ENCODE peak calls at places on chromosomes 5 and 9, in ten cellular contexts. One of them, this sample, is unnamed. For H3K4me1 and H3K36me3, the result is how much of the 10 kb centered on the place peaks cover.

GRCh38 chr9:126516936-126517750 is 96.6 kb upstream of the LMX1B start:
- DNase-seq in mesendoderm: peak
- DNase-seq in tibial nerve: peak
- DNase-seq in ovary: peak
- DNase-seq in GM23338: peak
- DNase-seq in body of pancreas: no peak
- DNase-seq in psoas muscle: peak
- DNase-seq in colonic mucosa: no peak
- DNase-seq in lower lobe of right lung: peak
- DNase-seq in fibroblast of lung: peak
- DNase-seq in this sample: peak

GRCh38 chr5:127352068-127352467 is 61.5 kb downstream of the MEGF10 start:
- DNase-seq in ovary: no peak
- DNase-seq in mesendoderm: no peak
- DNase-seq in fibroblast of lung: no peak
- DNase-seq in colonic mucosa: no peak
- DNase-seq in body of pancreas: no peak
- DNase-seq in GM23338: no peak
- DNase-seq in psoas muscle: no peak
- DNase-seq in lower lobe of right lung: no peak
- DNase-seq in tibial nerve: no peak
- DNase-seq in this sample: no peak

GRCh38 chr9:133534346-133535284 is at the start of gene ADAMTSL2:
- DNase-seq in GM23338: peak
- DNase-seq in ovary: peak
- DNase-seq in psoas muscle: peak
- DNase-seq in mesendoderm: peak
- DNase-seq in colonic mucosa: peak
- DNase-seq in lower lobe of right lung: no peak
- DNase-seq in body of pancreas: peak
- DNase-seq in fibroblast of lung: peak
- DNase-seq in tibial nerve: no peak
- DNase-seq in this sample: peak

GRCh38 chr9:117744856-117745389 is 40.7 kb downstream of the TLR4 start:
- DNase-seq in lower lobe of right lung: peak
- DNase-seq in ovary: no peak
- DNase-seq in GM23338: peak
- DNase-seq in colonic mucosa: no peak
- DNase-seq in fibroblast of lung: peak
- DNase-seq in psoas muscle: peak
- DNase-seq in body of pancreas: no peak
- DNase-seq in mesendoderm: no peak
- DNase-seq in tibial nerve: no peak
- DNase-seq in this sample: peak

GRCh38 chr5:108579236-108579635 is 168.5 kb upstream of the FER start:
- DNase-seq in body of pancreas: no peak
- DNase-seq in mesendoderm: peak
- DNase-seq in GM23338: peak
- DNase-seq in tibial nerve: no peak
- DNase-seq in lower lobe of right lung: no peak
- DNase-seq in fibroblast of lung: no peak
- DNase-seq in ovary: no peak
- DNase-seq in colonic mucosa: no peak
- DNase-seq in psoas muscle: no peak
- DNase-seq in this sample: no peak

GRCh38 chr5:139600336-139600949 is 39.3 kb downstream of the UBE2D2 start:
- DNase-seq in ovary: no peak
- DNase-seq in body of pancreas: no peak
- DNase-seq in lower lobe of right lung: no peak
- DNase-seq in tibial nerve: no peak
- DNase-seq in psoas muscle: no peak
- DNase-seq in colonic mucosa: no peak
- DNase-seq in GM23338: no peak
- DNase-seq in mesendoderm: no peak
- DNase-seq in fibroblast of lung: peak
- DNase-seq in this sample: no peak

GRCh38 chr5:11310158-11310557 is 549.1 kb upstream of the DAP start:
- DNase-seq in GM23338: no peak
- DNase-seq in colonic mucosa: no peak
- DNase-seq in psoas muscle: no peak
- DNase-seq in body of pancreas: no peak
- DNase-seq in lower lobe of right lung: no peak
- DNase-seq in tibial nerve: no peak
- DNase-seq in ovary: no peak
- DNase-seq in mesendoderm: no peak
- DNase-seq in fibroblast of lung: no peak
- DNase-seq in this sample: no peak

GRCh38 chr5:14374100-14374499 is 207.5 kb upstream of the OTULINL start:
- DNase-seq in ovary: no peak
- DNase-seq in body of pancreas: peak
- DNase-seq in GM23338: peak
- DNase-seq in psoas muscle: no peak
- DNase-seq in fibroblast of lung: no peak
- DNase-seq in colonic mucosa: no peak
- DNase-seq in tibial nerve: no peak
- DNase-seq in mesendoderm: peak
- DNase-seq in lower lobe of right lung: no peak
- DNase-seq in this sample: no peak

GRCh38 chr9:137147793-137148160 is 8.8 kb downstream of the GRIN1 start:
- DNase-seq in body of pancreas: no peak
- DNase-seq in GM23338: no peak
- DNase-seq in psoas muscle: peak
- DNase-seq in mesendoderm: no peak
- DNase-seq in lower lobe of right lung: no peak
- DNase-seq in tibial nerve: no peak
- DNase-seq in ovary: no peak
- DNase-seq in fibroblast of lung: no peak
- DNase-seq in colonic mucosa: no peak
- DNase-seq in this sample: no peak

GRCh38 chr9:137149942-137150484 is 11.1 kb downstream of the GRIN1 start:
- DNase-seq in lower lobe of right lung: no peak
- DNase-seq in colonic mucosa: no peak
- DNase-seq in psoas muscle: peak
- DNase-seq in body of pancreas: no peak
- DNase-seq in mesendoderm: no peak
- DNase-seq in GM23338: peak
- DNase-seq in tibial nerve: no peak
- DNase-seq in fibroblast of lung: no peak
- DNase-seq in ovary: no peak
- DNase-seq in this sample: no peak

GRCh38 chr9:137148242-137148641 is 9.3 kb downstream of the GRIN1 start:
- DNase-seq in lower lobe of right lung: no peak
- DNase-seq in GM23338: no peak
- DNase-seq in body of pancreas: no peak
- DNase-seq in tibial nerve: no peak
- DNase-seq in ovary: no peak
- DNase-seq in colonic mucosa: no peak
- DNase-seq in mesendoderm: no peak
- DNase-seq in psoas muscle: peak
- DNase-seq in fibroblast of lung: no peak
- DNase-seq in this sample: no peak

GRCh38 chr9:137149367-137149766 is 10.4 kb downstream of the GRIN1 start:
- DNase-seq in tibial nerve: no peak
- DNase-seq in colonic mucosa: no peak
- DNase-seq in body of pancreas: no peak
- DNase-seq in lower lobe of right lung: no peak
- DNase-seq in psoas muscle: peak
- DNase-seq in fibroblast of lung: no peak
- DNase-seq in mesendoderm: no peak
- DNase-seq in GM23338: no peak
- DNase-seq in ovary: no peak
- DNase-seq in this sample: no peak

DNA sequence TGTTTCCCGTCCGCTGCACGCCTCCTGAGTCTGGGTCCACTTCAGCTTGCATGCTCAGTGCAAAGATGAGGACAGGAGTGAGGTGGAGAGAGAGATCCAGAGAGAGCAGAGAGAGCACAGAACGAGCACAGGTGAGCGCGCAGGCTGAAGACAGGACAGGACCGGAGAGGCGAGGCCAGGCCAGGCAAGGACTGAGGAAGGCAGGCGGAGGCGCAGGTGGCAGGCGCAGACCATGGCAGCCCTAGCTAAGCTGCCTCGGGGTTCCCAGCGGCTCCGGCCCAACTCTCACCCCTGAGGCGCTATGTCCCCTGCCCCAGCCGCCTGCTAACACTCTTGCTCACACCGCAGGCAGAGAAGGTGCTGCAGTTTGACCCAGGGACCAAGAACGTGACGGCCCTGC is 9.7 kb downstream of the GRIN1 start:
- DNase-seq in colonic mucosa: no peak
- DNase-seq in lower lobe of right lung: no peak
- DNase-seq in ovary: no peak
- DNase-seq in fibroblast of lung: no peak
- DNase-seq in tibial nerve: no peak
- DNase-seq in psoas muscle: peak
- DNase-seq in mesendoderm: no peak
- DNase-seq in GM23338: no peak
- DNase-seq in body of pancreas: no peak
- DNase-seq in this sample: no peak
- H3K4me1 ChIP-seq in colonic mucosa: under half
- H3K4me1 ChIP-seq in lower lobe of right lung: under half
- H3K4me1 ChIP-seq in ovary: under half
- H3K4me1 ChIP-seq in fibroblast of lung: under half
- H3K4me1 ChIP-seq in tibial nerve: under half
- H3K4me1 ChIP-seq in psoas muscle: under half
- H3K4me1 ChIP-seq in mesendoderm: under half
- H3K4me1 ChIP-seq in GM23338: under half
- H3K4me1 ChIP-seq in body of pancreas: under half
- H3K4me1 ChIP-seq in this sample: under half

DNA sequence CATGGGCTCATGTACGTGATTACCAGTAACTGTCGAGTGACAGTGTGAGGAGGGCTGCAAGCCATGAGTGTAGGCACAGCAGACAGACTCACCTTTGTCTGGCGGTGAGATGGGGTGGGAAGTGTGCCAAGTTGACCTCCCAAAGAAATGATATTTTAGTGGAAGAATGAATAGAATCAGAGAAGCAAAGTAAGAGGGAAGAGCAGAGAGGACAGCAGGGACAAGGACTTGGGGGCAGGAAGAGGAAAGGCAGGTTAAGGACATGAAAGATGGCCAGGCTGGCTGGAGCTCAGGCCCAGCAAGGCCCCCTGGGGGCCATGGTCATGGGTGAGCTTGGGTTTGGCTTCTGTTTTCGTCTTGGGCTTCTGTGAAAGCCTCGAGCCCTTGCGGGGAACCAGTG is 20.2 kb downstream of the TGFBI start:
- DNase-seq in psoas muscle: no peak
- DNase-seq in colonic mucosa: no peak
- DNase-seq in body of pancreas: no peak
- DNase-seq in lower lobe of right lung: no peak
- DNase-seq in tibial nerve: no peak
- DNase-seq in ovary: no peak
- DNase-seq in fibroblast of lung: no peak
- DNase-seq in mesendoderm: no peak
- DNase-seq in GM23338: no peak
- DNase-seq in this sample: no peak
- H3K36me3 ChIP-seq in psoas muscle: under half
- H3K36me3 ChIP-seq in colonic mucosa: under half
- H3K36me3 ChIP-seq in body of pancreas: under half
- H3K36me3 ChIP-seq in lower lobe of right lung: under half
- H3K36me3 ChIP-seq in tibial nerve: under half
- H3K36me3 ChIP-seq in ovary: under half
- H3K36me3 ChIP-seq in fibroblast of lung: under half
- H3K36me3 ChIP-seq in mesendoderm: under half
- H3K36me3 ChIP-seq in GM23338: under half
- H3K36me3 ChIP-seq in this sample: half or more

GRCh38 chr5:112975721-112976431 is 722 bp upstream of the DCP2 start:
- DNase-seq in tibial nerve: no peak
- DNase-seq in fibroblast of lung: no peak
- DNase-seq in psoas muscle: no peak
- DNase-seq in colonic mucosa: no peak
- DNase-seq in mesendoderm: no peak
- DNase-seq in ovary: no peak
- DNase-seq in GM23338: no peak
- DNase-seq in body of pancreas: no peak
- DNase-seq in lower lobe of right lung: no peak
- DNase-seq in this sample: no peak

GRCh38 chr5:112977440-112977861 is 853 bp downstream of the DCP2 start:
- DNase-seq in ovary: no peak
- DNase-seq in psoas muscle: no peak
- DNase-seq in tibial nerve: no peak
- DNase-seq in mesendoderm: no peak
- DNase-seq in body of pancreas: no peak
- DNase-seq in GM23338: no peak
- DNase-seq in colonic mucosa: no peak
- DNase-seq in lower lobe of right lung: no peak
- DNase-seq in fibroblast of lung: peak
- DNase-seq in this sample: no peak

GRCh38 chr5:112978836-112979235 is 2.2 kb downstream of the DCP2 start:
- DNase-seq in GM23338: no peak
- DNase-seq in tibial nerve: no peak
- DNase-seq in lower lobe of right lung: no peak
- DNase-seq in colonic mucosa: no peak
- DNase-seq in ovary: no peak
- DNase-seq in fibroblast of lung: no peak
- DNase-seq in mesendoderm: peak
- DNase-seq in body of pancreas: no peak
- DNase-seq in psoas muscle: no peak
- DNase-seq in this sample: no peak

GRCh38 chr5:112974901-112975300 is 1.7 kb upstream of the DCP2 start:
- DNase-seq in ovary: no peak
- DNase-seq in body of pancreas: no peak
- DNase-seq in mesendoderm: no peak
- DNase-seq in psoas muscle: no peak
- DNase-seq in GM23338: no peak
- DNase-seq in fibroblast of lung: no peak
- DNase-seq in lower lobe of right lung: no peak
- DNase-seq in tibial nerve: no peak
- DNase-seq in colonic mucosa: no peak
- DNase-seq in this sample: no peak

DNA sequence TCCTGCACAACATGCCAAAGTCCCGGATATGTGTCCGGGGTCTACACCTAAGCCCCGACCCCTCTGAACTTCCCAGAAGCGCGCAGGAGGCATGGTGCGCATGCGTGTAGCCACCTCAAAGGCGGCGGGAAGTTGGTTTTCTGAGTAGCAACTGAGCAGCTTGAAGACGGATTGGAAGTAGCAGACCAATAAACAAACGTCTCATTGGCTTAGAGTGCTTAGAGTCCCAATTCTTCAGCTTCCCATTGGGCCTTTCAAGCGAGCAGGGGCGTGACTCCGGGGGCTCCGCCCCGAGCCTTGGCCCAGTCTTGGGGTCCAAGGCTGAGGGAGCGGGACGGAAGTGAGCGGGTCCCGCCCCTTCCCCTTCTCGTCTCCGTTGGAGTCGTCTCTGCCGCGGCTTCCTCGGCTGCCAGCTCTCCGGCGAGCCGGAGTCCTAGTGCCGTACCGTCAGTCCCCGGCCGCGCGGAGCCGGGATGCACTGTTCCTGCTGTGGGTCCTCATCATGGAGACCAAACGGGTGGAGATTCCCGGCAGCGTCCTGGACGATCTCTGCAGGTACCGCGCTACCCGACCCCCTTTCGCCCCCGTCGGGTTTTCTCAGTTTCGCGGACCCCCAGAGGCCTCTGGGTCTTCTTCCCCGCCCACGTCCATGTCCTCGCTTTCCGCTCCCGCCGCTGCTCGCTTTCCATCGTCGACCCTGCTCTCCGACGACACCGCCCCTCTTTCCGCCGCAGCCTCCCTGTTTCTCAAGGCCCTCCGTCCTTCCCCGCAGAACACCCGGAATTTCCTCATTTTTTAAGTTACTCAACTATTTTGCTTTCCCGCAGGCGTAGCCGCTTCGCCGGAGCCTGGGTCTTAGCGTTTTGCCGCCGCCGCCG is at the start of gene DCP2:
- DNase-seq in tibial nerve: peak
- DNase-seq in ovary: peak
- DNase-seq in mesendoderm: peak
- DNase-seq in lower lobe of right lung: peak
- DNase-seq in GM23338: peak
- DNase-seq in psoas muscle: peak
- DNase-seq in body of pancreas: peak
- DNase-seq in colonic mucosa: peak
- DNase-seq in fibroblast of lung: peak
- DNase-seq in this sample: peak
- H3K4me1 ChIP-seq in tibial nerve: under half
- H3K4me1 ChIP-seq in ovary: under half
- H3K4me1 ChIP-seq in mesendoderm: under half
- H3K4me1 ChIP-seq in lower lobe of right lung: under half
- H3K4me1 ChIP-seq in GM23338: under half
- H3K4me1 ChIP-seq in psoas muscle: under half
- H3K4me1 ChIP-seq in body of pancreas: under half
- H3K4me1 ChIP-seq in colonic mucosa: under half
- H3K4me1 ChIP-seq in fibroblast of lung: under half
- H3K4me1 ChIP-seq in this sample: under half

DNA sequence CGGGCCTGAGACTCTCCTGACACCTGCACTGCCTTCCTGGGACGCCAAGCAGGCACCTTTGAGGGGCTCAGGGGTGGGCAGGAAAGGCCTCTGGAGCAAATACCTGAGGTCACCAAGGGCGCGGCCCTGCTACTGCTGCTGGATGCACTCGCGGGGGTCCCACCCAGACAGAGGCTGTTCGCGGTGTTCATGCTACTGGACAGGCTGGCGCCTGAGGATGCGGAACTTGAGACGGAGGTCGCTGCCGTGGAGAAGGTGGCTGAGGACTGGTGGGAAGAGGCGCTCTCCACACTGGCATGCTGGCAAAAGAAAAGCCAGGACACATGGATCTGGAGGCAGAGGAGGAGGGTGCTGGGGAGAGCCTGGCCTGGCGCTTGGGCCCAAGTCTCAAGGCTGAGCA is 110.7 kb downstream of the UBE2R2 start:
- DNase-seq in tibial nerve: no peak
- DNase-seq in colonic mucosa: no peak
- DNase-seq in GM23338: no peak
- DNase-seq in fibroblast of lung: no peak
- DNase-seq in mesendoderm: no peak
- DNase-seq in ovary: no peak
- DNase-seq in body of pancreas: no peak
- DNase-seq in lower lobe of right lung: no peak
- DNase-seq in psoas muscle: no peak
- DNase-seq in this sample: no peak
- H3K36me3 ChIP-seq in tibial nerve: under half
- H3K36me3 ChIP-seq in colonic mucosa: under half
- H3K36me3 ChIP-seq in GM23338: under half
- H3K36me3 ChIP-seq in fibroblast of lung: half or more
- H3K36me3 ChIP-seq in mesendoderm: under half
- H3K36me3 ChIP-seq in ovary: under half
- H3K36me3 ChIP-seq in body of pancreas: under half
- H3K36me3 ChIP-seq in lower lobe of right lung: half or more
- H3K36me3 ChIP-seq in psoas muscle: half or more
- H3K36me3 ChIP-seq in this sample: half or more